ENCODE peak calls at places on chromosome 2, in seven cellular contexts. One of them, this sample, is unnamed.

GRCh38 chr2:224405841-224406370 is 4.0 kb upstream of the FAM124B start:
- DNase-seq in tibial nerve: no peak
- DNase-seq in neural crest cell: no peak
- DNase-seq in bronchial epithelial cell: peak
- DNase-seq in cardiac fibroblast: peak
- DNase-seq in neural progenitor cell: no peak
- DNase-seq in kidney: no peak
- DNase-seq in this sample: no peak

GRCh38 chr2:152098033-152098797 is 629 bp downstream of the CACNB4 start:
- DNase-seq in tibial nerve: no peak
- DNase-seq in neural crest cell: peak
- DNase-seq in bronchial epithelial cell: no peak
- DNase-seq in cardiac fibroblast: peak
- DNase-seq in neural progenitor cell: peak
- DNase-seq in kidney: peak
- DNase-seq in this sample: no peak

GRCh38 chr2:182650704-182651103 is 65.4 kb upstream of the DNAJC10 start:
- DNase-seq in tibial nerve: no peak
- DNase-seq in neural crest cell: no peak
- DNase-seq in bronchial epithelial cell: peak
- DNase-seq in cardiac fibroblast: peak
- DNase-seq in neural progenitor cell: peak
- DNase-seq in kidney: no peak
- DNase-seq in this sample: no peak

GRCh38 chr2:86046985-86047384 is 58.7 kb downstream of the POLR1A start:
- DNase-seq in tibial nerve: no peak
- DNase-seq in neural crest cell: no peak
- DNase-seq in bronchial epithelial cell: no peak
- DNase-seq in cardiac fibroblast: no peak
- DNase-seq in neural progenitor cell: no peak
- DNase-seq in kidney: no peak
- DNase-seq in this sample: peak

GRCh38 chr2:221480251-221480650 is 91.9 kb downstream of the EPHA4 start:
- DNase-seq in tibial nerve: no peak
- DNase-seq in neural crest cell: no peak
- DNase-seq in bronchial epithelial cell: no peak
- DNase-seq in cardiac fibroblast: no peak
- DNase-seq in neural progenitor cell: no peak
- DNase-seq in kidney: no peak
- DNase-seq in this sample: no peak

GRCh38 chr2:203453858-203454451 is 81.1 kb downstream of the RAPH1 start:
- DNase-seq in tibial nerve: peak
- DNase-seq in neural crest cell: peak
- DNase-seq in bronchial epithelial cell: peak
- DNase-seq in cardiac fibroblast: peak
- DNase-seq in neural progenitor cell: peak
- DNase-seq in kidney: no peak
- DNase-seq in this sample: no peak

GRCh38 chr2:26850565-26850964 is 2.6 kb downstream of the DPYSL5 start:
- DNase-seq in tibial nerve: no peak
- DNase-seq in neural crest cell: no peak
- DNase-seq in bronchial epithelial cell: no peak
- DNase-seq in cardiac fibroblast: no peak
- DNase-seq in neural progenitor cell: peak
- DNase-seq in kidney: no peak
- DNase-seq in this sample: no peak

GRCh38 chr2:8317419-8317818 is 364.4 kb upstream of the ID2 start:
- DNase-seq in tibial nerve: no peak
- DNase-seq in neural crest cell: no peak
- DNase-seq in bronchial epithelial cell: no peak
- DNase-seq in cardiac fibroblast: no peak
- DNase-seq in neural progenitor cell: no peak
- DNase-seq in kidney: no peak
- DNase-seq in this sample: no peak

GRCh38 chr2:216341151-216341550 is 31.1 kb downstream of the MARCHF4 start:
- DNase-seq in tibial nerve: no peak
- DNase-seq in neural crest cell: no peak
- DNase-seq in bronchial epithelial cell: no peak
- DNase-seq in cardiac fibroblast: no peak
- DNase-seq in neural progenitor cell: no peak
- DNase-seq in kidney: no peak
- DNase-seq in this sample: no peak

GRCh38 chr2:203535784-203536590 is 886 bp upstream of the RAPH1 start:
- DNase-seq in tibial nerve: no peak
- DNase-seq in neural crest cell: no peak
- DNase-seq in bronchial epithelial cell: no peak
- DNase-seq in cardiac fibroblast: peak
- DNase-seq in neural progenitor cell: no peak
- DNase-seq in kidney: no peak
- DNase-seq in this sample: no peak

GRCh38 chr2:161915121-161915520 is 158.9 kb downstream of the DPP4 start:
- DNase-seq in tibial nerve: no peak
- DNase-seq in neural crest cell: no peak
- DNase-seq in bronchial epithelial cell: no peak
- DNase-seq in cardiac fibroblast: no peak
- DNase-seq in neural progenitor cell: no peak
- DNase-seq in kidney: no peak
- DNase-seq in this sample: no peak

GRCh38 chr2:30456106-30456505 is 9.1 kb downstream of the LCLAT1 start:
- DNase-seq in tibial nerve: no peak
- DNase-seq in neural crest cell: no peak
- DNase-seq in bronchial epithelial cell: no peak
- DNase-seq in cardiac fibroblast: no peak
- DNase-seq in neural progenitor cell: no peak
- DNase-seq in kidney: no peak
- DNase-seq in this sample: no peak

GRCh38 chr2:147860009-147860408 is 15.2 kb downstream of the ACVR2A start:
- DNase-seq in tibial nerve: no peak
- DNase-seq in neural crest cell: no peak
- DNase-seq in bronchial epithelial cell: no peak
- DNase-seq in cardiac fibroblast: no peak
- DNase-seq in neural progenitor cell: peak
- DNase-seq in kidney: no peak
- DNase-seq in this sample: no peak

GRCh38 chr2:201806442-201806841 is at the start of gene CDK15:
- DNase-seq in tibial nerve: peak
- DNase-seq in neural crest cell: no peak
- DNase-seq in bronchial epithelial cell: peak
- DNase-seq in cardiac fibroblast: peak
- DNase-seq in neural progenitor cell: no peak
- DNase-seq in kidney: peak
- DNase-seq in this sample: no peak

GRCh38 chr2:105294844-105295481 is 34.6 kb downstream of the TGFBRAP1 start:
- DNase-seq in tibial nerve: no peak
- DNase-seq in neural crest cell: peak
- DNase-seq in bronchial epithelial cell: peak
- DNase-seq in cardiac fibroblast: peak
- DNase-seq in neural progenitor cell: peak
- DNase-seq in kidney: no peak
- DNase-seq in this sample: no peak

GRCh38 chr2:169095631-169096105 is 26.3 kb downstream of the DHRS9 start:
- DNase-seq in tibial nerve: no peak
- DNase-seq in neural crest cell: no peak
- DNase-seq in bronchial epithelial cell: peak
- DNase-seq in cardiac fibroblast: peak
- DNase-seq in neural progenitor cell: no peak
- DNase-seq in kidney: no peak
- DNase-seq in this sample: no peak

GRCh38 chr2:119486886-119487285 is 37.4 kb downstream of the SCTR start:
- DNase-seq in tibial nerve: no peak
- DNase-seq in neural crest cell: no peak
- DNase-seq in bronchial epithelial cell: no peak
- DNase-seq in cardiac fibroblast: peak
- DNase-seq in neural progenitor cell: no peak
- DNase-seq in kidney: no peak
- DNase-seq in this sample: no peak

GRCh38 chr2:233448565-233448964 is 94.3 kb downstream of the DGKD start:
- DNase-seq in tibial nerve: no peak
- DNase-seq in neural crest cell: no peak
- DNase-seq in bronchial epithelial cell: no peak
- DNase-seq in cardiac fibroblast: peak
- DNase-seq in neural progenitor cell: no peak
- DNase-seq in kidney: no peak
- DNase-seq in this sample: no peak

GRCh38 chr2:233447506-233448219 is 93.4 kb downstream of the DGKD start:
- DNase-seq in tibial nerve: no peak
- DNase-seq in neural crest cell: no peak
- DNase-seq in bronchial epithelial cell: no peak
- DNase-seq in cardiac fibroblast: no peak
- DNase-seq in neural progenitor cell: no peak
- DNase-seq in kidney: peak
- DNase-seq in this sample: peak

GRCh38 chr2:233448220-233448559 is 93.9 kb downstream of the DGKD start:
- DNase-seq in tibial nerve: no peak
- DNase-seq in neural crest cell: no peak
- DNase-seq in bronchial epithelial cell: peak
- DNase-seq in cardiac fibroblast: peak
- DNase-seq in neural progenitor cell: peak
- DNase-seq in kidney: peak
- DNase-seq in this sample: peak

GRCh38 chr2:233449921-233450853 is 95.9 kb downstream of the DGKD start:
- DNase-seq in tibial nerve: no peak
- DNase-seq in neural crest cell: no peak
- DNase-seq in bronchial epithelial cell: no peak
- DNase-seq in cardiac fibroblast: no peak
- DNase-seq in neural progenitor cell: peak
- DNase-seq in kidney: peak
- DNase-seq in this sample: peak

DNA sequence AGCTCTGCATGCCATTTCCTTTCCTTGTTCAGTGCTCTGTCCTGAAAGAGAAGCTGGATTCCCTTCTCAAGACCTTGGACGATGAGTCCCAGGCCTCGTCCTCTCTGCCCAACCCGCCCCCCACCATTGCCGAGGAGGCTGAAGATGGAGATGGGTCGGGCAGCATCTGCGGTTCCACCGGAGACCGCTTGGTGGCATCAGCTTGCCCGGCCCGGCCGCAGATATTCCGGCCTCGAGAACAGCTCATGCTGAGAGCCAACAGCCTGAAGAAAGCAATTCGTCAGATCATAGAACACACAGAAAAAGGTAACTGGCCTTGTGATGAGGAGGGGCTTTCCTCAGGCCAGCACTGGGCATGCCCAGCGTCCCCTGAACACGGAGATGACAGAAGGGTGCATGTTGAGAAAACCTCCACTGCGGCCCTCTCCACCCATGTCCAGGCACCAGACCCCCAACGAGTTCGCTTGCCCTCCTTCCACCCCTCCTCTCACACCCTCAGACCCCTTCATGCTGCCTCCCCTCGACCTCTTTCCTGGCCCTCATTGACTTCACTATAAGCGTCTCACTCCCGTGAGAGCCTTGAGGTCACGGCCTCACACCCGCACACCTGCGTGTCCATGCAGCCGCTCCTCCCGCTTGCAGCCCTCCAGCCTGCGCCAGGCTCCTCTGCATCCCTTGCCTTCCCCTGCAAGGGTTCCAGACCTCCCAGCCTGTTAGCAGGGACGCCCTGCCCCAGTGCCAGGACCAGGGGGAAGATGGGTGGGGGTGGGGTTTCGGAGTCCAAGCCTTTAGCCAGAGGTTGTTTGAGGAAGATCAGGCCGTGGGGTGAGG is 95.0 kb downstream of the DGKD start:
- DNase-seq in tibial nerve: no peak
- DNase-seq in neural crest cell: peak
- DNase-seq in bronchial epithelial cell: peak
- DNase-seq in cardiac fibroblast: peak
- DNase-seq in neural progenitor cell: peak
- DNase-seq in kidney: peak
- DNase-seq in this sample: peak
- TF ChIP-seq CTCF in tibial nerve: peak
- TF ChIP-seq CTCF in neural crest cell: peak
- TF ChIP-seq CTCF in bronchial epithelial cell: peak
- TF ChIP-seq CTCF in cardiac fibroblast: peak
- TF ChIP-seq CTCF in neural progenitor cell: peak
- TF ChIP-seq CTCF in kidney: peak
- TF ChIP-seq CTCF in this sample: peak

DNA sequence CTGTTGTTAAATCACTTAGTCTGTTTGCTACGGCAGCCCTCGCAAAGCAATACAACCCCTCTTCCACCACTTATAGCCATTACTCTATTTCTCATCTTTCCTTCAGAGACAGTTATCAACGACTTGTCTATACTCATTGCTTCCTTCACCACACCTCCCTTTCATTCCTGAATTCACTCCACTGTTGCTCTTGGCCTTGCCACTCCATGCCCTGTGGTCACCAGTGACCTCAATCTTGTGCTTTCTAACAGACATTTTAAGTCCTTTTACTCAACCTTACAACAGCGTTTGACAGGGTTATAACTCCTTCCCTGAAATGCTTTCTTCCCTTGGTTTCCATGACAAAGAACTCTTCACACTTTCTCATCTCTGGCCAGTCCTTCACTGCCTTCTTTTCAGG is 90.6 kb upstream of the CCDC141 start:
- DNase-seq in tibial nerve: no peak
- DNase-seq in neural crest cell: no peak
- DNase-seq in bronchial epithelial cell: no peak
- DNase-seq in cardiac fibroblast: no peak
- DNase-seq in neural progenitor cell: no peak
- DNase-seq in kidney: no peak
- DNase-seq in this sample: no peak
- TF ChIP-seq CTCF in tibial nerve: no peak
- TF ChIP-seq CTCF in neural crest cell: no peak
- TF ChIP-seq CTCF in bronchial epithelial cell: no peak
- TF ChIP-seq CTCF in cardiac fibroblast: no peak
- TF ChIP-seq CTCF in neural progenitor cell: no peak
- TF ChIP-seq CTCF in kidney: no peak
- TF ChIP-seq CTCF in this sample: no peak

DNA sequence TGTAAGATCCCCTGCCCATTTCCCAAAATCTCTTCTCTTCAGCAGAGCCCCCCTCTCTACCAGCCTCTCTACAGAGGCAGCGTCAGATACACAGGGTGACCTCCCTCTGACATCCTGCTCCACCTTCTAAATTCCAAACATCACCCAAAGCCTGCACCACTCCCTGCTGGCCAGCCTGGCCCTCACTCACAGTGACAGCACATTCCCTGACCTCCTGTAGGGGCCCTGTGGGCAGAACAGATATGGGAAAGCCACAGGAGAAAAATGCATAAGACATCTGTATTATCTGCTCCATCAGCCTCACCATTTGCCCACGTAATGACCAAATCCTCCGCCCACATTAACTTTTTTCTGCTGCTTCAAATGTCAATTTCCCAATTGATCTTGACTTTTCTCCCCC is 40.6 kb downstream of the TRABD2A start:
- DNase-seq in tibial nerve: no peak
- DNase-seq in neural crest cell: no peak
- DNase-seq in bronchial epithelial cell: no peak
- DNase-seq in cardiac fibroblast: no peak
- DNase-seq in neural progenitor cell: no peak
- DNase-seq in kidney: no peak
- DNase-seq in this sample: no peak
- TF ChIP-seq CTCF in tibial nerve: no peak
- TF ChIP-seq CTCF in neural crest cell: no peak
- TF ChIP-seq CTCF in bronchial epithelial cell: no peak
- TF ChIP-seq CTCF in cardiac fibroblast: no peak
- TF ChIP-seq CTCF in neural progenitor cell: no peak
- TF ChIP-seq CTCF in kidney: no peak
- TF ChIP-seq CTCF in this sample: no peak

DNA sequence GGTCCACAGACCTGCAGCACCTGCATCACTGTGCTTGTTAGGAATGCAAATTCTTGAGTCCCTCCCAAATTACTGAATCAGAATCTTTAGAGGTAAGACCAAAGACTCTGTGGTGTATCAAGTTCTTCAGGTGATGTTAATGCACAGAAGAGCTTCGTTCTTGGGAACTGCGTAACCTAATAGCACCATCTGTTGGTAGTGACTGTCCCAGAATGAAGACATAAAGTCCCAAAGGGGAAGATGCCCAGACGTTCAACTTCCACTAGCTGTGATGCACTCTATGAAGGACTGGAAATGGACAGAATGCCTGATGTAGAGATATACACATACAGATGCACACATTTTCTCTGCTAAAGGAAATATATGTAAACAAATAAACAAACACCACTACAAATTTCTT is 576.0 kb downstream of the LRP1B start:
- DNase-seq in tibial nerve: no peak
- DNase-seq in neural crest cell: peak
- DNase-seq in bronchial epithelial cell: peak
- DNase-seq in cardiac fibroblast: peak
- DNase-seq in neural progenitor cell: peak
- DNase-seq in kidney: no peak
- DNase-seq in this sample: no peak
- TF ChIP-seq CTCF in tibial nerve: peak
- TF ChIP-seq CTCF in neural crest cell: peak
- TF ChIP-seq CTCF in bronchial epithelial cell: peak
- TF ChIP-seq CTCF in cardiac fibroblast: no peak
- TF ChIP-seq CTCF in neural progenitor cell: peak
- TF ChIP-seq CTCF in kidney: peak
- TF ChIP-seq CTCF in this sample: peak